ENCODE peak calls at places on chromosomes 3 and 15, in four cellular contexts. E, M, S and B are unnamed samples.

GRCh38 chr3:157127831-157128767 is 31.8 kb downstream of the CCNL1 start:
- DNase-seq in E (peak; percentile 99), M (peak; percentile 29), S (peak; percentile 76), B (peak; percentile 79)

GRCh38 chr15:48143856-48144255 is 23.1 kb downstream of the SLC24A5 start:
- DNase-seq in E (no peak), M (peak; percentile 67), S (no peak), B (no peak)

GRCh38 chr3:139764936-139765335 is 87.2 kb upstream of the NMNAT3 start:
- DNase-seq in E (peak; percentile 92), M (no peak), S (no peak), B (no peak)

GRCh38 chr3:100316656-100317069 is 17.9 kb upstream of the NIT2 start:
- DNase-seq in E (peak; percentile 33), M (peak; percentile 38), S (peak; percentile 55), B (peak; percentile 20)

GRCh38 chr15:97961067-97961954 is 808 bp downstream of the ARRDC4 start:
- DNase-seq in E (no peak), M (no peak), S (no peak), B (peak; percentile 70)

GRCh38 chr3:38608961-38609360 is 40.5 kb downstream of the SCN5A start:
- DNase-seq in E (no peak), M (no peak), S (no peak), B (peak; percentile 3)

GRCh38 chr3:20083953-20084352 is 43.7 kb downstream of the KAT2B start:
- DNase-seq in E (no peak), M (no peak), S (no peak), B (no peak)

GRCh38 chr3:63141-63845 is 133.3 kb upstream of the CHL1 start:
- DNase-seq in E (no peak), M (no peak), S (no peak), B (peak; percentile 8)

GRCh38 chr3:70281663-70282062 is 30.8 kb downstream of the MDFIC2 start:
- DNase-seq in E (peak; percentile 4), M (no peak), S (no peak), B (no peak)

GRCh38 chr3:67946446-67946845 is 292.0 kb upstream of the SUCLG2 start:
- DNase-seq in E (no peak), M (no peak), S (no peak), B (no peak)

GRCh38 chr3:127750226-127751031 is 71.9 kb downstream of the MGLL start:
- DNase-seq in E (peak; percentile 88), M (no peak), S (no peak), B (no peak)

GRCh38 chr15:42457445-42458442 is 33.2 kb downstream of the ZNF106 start:
- DNase-seq in E (no peak), M (no peak), S (no peak), B (peak; percentile 74)

GRCh38 chr15:37891754-37892368 is 42.6 kb upstream of the TMCO5A start:
- DNase-seq in E (peak; percentile 36), M (peak; percentile 66), S (no peak), B (peak; percentile 24)

GRCh38 chr3:11634081-11634635 is 9.6 kb downstream of the VGLL4 start:
- DNase-seq in E (no peak), M (no peak), S (no peak), B (no peak)

GRCh38 chr3:23702198-23702597 is 103.6 kb upstream of the UBE2E1 start:
- DNase-seq in E (peak; percentile 46), M (no peak), S (no peak), B (no peak)

GRCh38 chr15:89772933-89773583 is 3.1 kb upstream of the MESP2 start:
- DNase-seq in E (no peak), M (no peak), S (no peak), B (no peak)

GRCh38 chr3:115922681-115923347 is 299.5 kb downstream of the GAP43 start:
- DNase-seq in E (peak; percentile 12), M (peak; percentile 16), S (no peak), B (no peak)

GRCh38 chr3:48451270-48451669 is 4.7 kb downstream of the ATRIP start:
- DNase-seq in E (no peak), M (no peak), S (no peak), B (no peak)

GRCh38 chr3:62046326-62046725 is 327.0 kb downstream of the FEZF2 start:
- DNase-seq in E (no peak), M (no peak), S (no peak), B (no peak)

GRCh38 chr15:40873625-40874561 is at the start of gene RHOV:
- DNase-seq in E (peak; percentile 13), M (peak; percentile 66), S (peak; percentile 61), B (peak; percentile 92)

GRCh38 chr3:187031934-187032333 is 101.6 kb downstream of the ST6GAL1 start:
- DNase-seq in E (no peak), M (no peak), S (no peak), B (no peak)

GRCh38 chr15:75651810-75652543 is 4.3 kb downstream of the SNX33 start:
- DNase-seq in E (no peak), M (no peak), S (no peak), B (no peak)

GRCh38 chr3:197534348-197534725 is 21.4 kb downstream of the BDH1 start:
- DNase-seq in E (no peak), M (no peak), S (no peak), B (no peak)

GRCh38 chr15:91891101-91891500 is 37.6 kb downstream of the SLCO3A1 start:
- DNase-seq in E (no peak), M (peak; percentile 82), S (no peak), B (no peak)

GRCh38 chr3:5298453-5298852 is 110.9 kb downstream of the EDEM1 start:
- DNase-seq in E (no peak), M (no peak), S (no peak), B (no peak)

GRCh38 chr15:29672923-29673809 is 149.1 kb downstream of the TJP1 start:
- DNase-seq in E (peak; percentile 67), M (no peak), S (no peak), B (no peak)

GRCh38 chr15:48395532-48396011 is 64.3 kb downstream of the DUT start:
- DNase-seq in E (no peak), M (no peak), S (no peak), B (peak; percentile 15)

GRCh38 chr3:172137287-172138030 is 98.1 kb downstream of the FNDC3B start:
- DNase-seq in E (no peak), M (no peak), S (no peak), B (no peak)

GRCh38 chr15:40906947-40907802 is 12.9 kb downstream of the VPS18 start:
- DNase-seq in E (no peak), M (no peak), S (peak; percentile 76), B (peak; percentile 43)

GRCh38 chr15:77506311-77507150 is 85.8 kb downstream of the HMG20A start:
- DNase-seq in E (no peak), M (no peak), S (no peak), B (peak; percentile 63)

GRCh38 chr15:70528270-70528706 is 235.1 kb downstream of the UACA start:
- DNase-seq in E (peak; percentile 23), M (no peak), S (peak; percentile 75), B (peak; percentile 22)

GRCh38 chr3:105747621-105748165 is 121.1 kb downstream of the CBLB start:
- DNase-seq in E (no peak), M (no peak), S (no peak), B (no peak)

GRCh38 chr15:48796930-48797329 is 13.9 kb downstream of the CEP152 start:
- DNase-seq in E (peak; percentile 70), M (no peak), S (no peak), B (no peak)

GRCh38 chr3:77815467-77815866 is 775.6 kb downstream of the ROBO2 start:
- DNase-seq in E (no peak), M (peak; percentile 3), S (no peak), B (no peak)

GRCh38 chr3:129606522-129607390 is at the start of gene PLXND1:
- DNase-seq in E (no peak), M (peak; percentile 62), S (peak; percentile 71), B (peak; percentile 70)

GRCh38 chr15:69590201-69590600 is 137.6 kb downstream of the RPLP1 start:
- DNase-seq in E (no peak), M (no peak), S (no peak), B (no peak)

GRCh38 chr3:119796785-119797184 is 14.9 kb downstream of the NR1I2 start:
- DNase-seq in E (no peak), M (no peak), S (no peak), B (no peak)